ENCODE peak calls at places on chromosomes 1 and 21, in ten cellular contexts. A is uterus, U is esophagus squamous epithelium, F is ovary, C is upper lobe of left lung, W is vagina, Q is tibial nerve, O is Peyer's patch, K is spleen, G is right lobe of liver. P is an unnamed sample. For H3K9me3, the result is how much of the 10 kb centered on the place peaks cover.

GRCh38 chr1:31400393-31400792 is 12.6 kb upstream of the SERINC2 start:
- DNase-seq in O (no peak), C (no peak), Q (no peak), G (no peak), W (no peak), U (no peak), F (no peak), K (no peak), A (no peak), P (no peak)

GRCh38 chr1:21308847-21309652 is 18.8 kb upstream of the ECE1 start:
- DNase-seq in U (no peak), K (no peak), Q (no peak), O (no peak), F (peak), W (no peak), G (no peak), C (no peak), A (peak), P (no peak)

GRCh38 chr21:42091899-42092508 is 20.9 kb downstream of the UMODL1 start:
- DNase-seq in K (peak), F (no peak), O (no peak), Q (no peak), A (no peak), C (no peak), W (no peak), U (no peak), G (no peak), P (no peak)

GRCh38 chr1:28783363-28783762 is 28.6 kb upstream of the OPRD1 start:
- DNase-seq in F (no peak), K (no peak), G (no peak), Q (no peak), U (no peak), C (no peak), O (no peak), W (no peak), A (no peak), P (peak)

GRCh38 chr1:18913065-18913502 is 10.7 kb upstream of the ALDH4A1 start:
- DNase-seq in A (peak), K (peak), C (peak), U (no peak), O (peak), F (peak), G (peak), Q (peak), W (no peak), P (peak)

GRCh38 chr1:70222716-70223235 is 1.6 kb downstream of the SRSF11 start:
- DNase-seq in Q (no peak), U (no peak), W (no peak), C (no peak), A (no peak), G (no peak), F (no peak), K (no peak), O (no peak), P (no peak)

GRCh38 chr1:6205849-6206845 is at the start of gene RNF207:
- DNase-seq in Q (no peak), F (peak), O (peak), C (peak), U (no peak), K (no peak), W (no peak), A (peak), G (peak), P (no peak)

GRCh38 chr1:26702680-26703038 is 6.8 kb downstream of the ARID1A start:
- DNase-seq in O (no peak), F (no peak), K (no peak), Q (no peak), C (no peak), A (no peak), U (no peak), G (no peak), W (no peak), P (no peak)

GRCh38 chr1:173048629-173049326 is 2.0 kb downstream of the TNFSF18 start:
- DNase-seq in U (no peak), A (no peak), O (no peak), K (no peak), Q (no peak), W (no peak), C (no peak), F (no peak), G (no peak), P (no peak)

GRCh38 chr1:161018631-161018930 is 2.4 kb downstream of the F11R start:
- DNase-seq in U (no peak), G (no peak), K (no peak), W (no peak), Q (no peak), O (no peak), C (no peak), A (no peak), F (no peak), P (no peak)

GRCh38 chr1:196115641-196116040 is 492.6 kb downstream of the KCNT2 start:
- DNase-seq in C (peak), W (no peak), Q (no peak), O (no peak), G (no peak), A (no peak), U (no peak), K (no peak), F (no peak), P (peak)

GRCh38 chr1:176790771-176791170 is 327.8 kb downstream of the PAPPA2 start:
- DNase-seq in U (no peak), O (no peak), F (no peak), W (no peak), Q (no peak), G (no peak), C (no peak), A (no peak), K (no peak), P (no peak)

GRCh38 chr1:226827458-226827857 is 43.0 kb upstream of the PSEN2 start:
- DNase-seq in G (peak), A (peak), W (peak), U (no peak), O (no peak), K (no peak), Q (peak), C (peak), F (peak), P (peak)

GRCh38 chr1:162383516-162383915 is 2.0 kb downstream of the C1orf226 start:
- DNase-seq in C (no peak), O (no peak), W (peak), U (no peak), K (no peak), A (no peak), F (no peak), G (no peak), Q (no peak), P (no peak)

GRCh38 chr1:53430256-53430655 is 28.9 kb upstream of the DMRTB1 start:
- DNase-seq in W (no peak), Q (no peak), F (no peak), G (no peak), A (no peak), C (no peak), O (no peak), K (no peak), U (no peak), P (no peak)

GRCh38 chr1:232900818-232901217 is 49.6 kb upstream of the NTPCR start:
- DNase-seq in W (no peak), F (no peak), Q (no peak), K (no peak), U (no peak), O (no peak), A (no peak), G (no peak), C (no peak), P (no peak)

GRCh38 chr1:110487676-110488075 is 31.3 kb downstream of the KCNA10 start:
- DNase-seq in F (no peak), G (no peak), O (no peak), Q (no peak), U (no peak), W (no peak), K (no peak), C (no peak), A (no peak), P (no peak)

GRCh38 chr1:246219508-246220030 is 287.5 kb downstream of the SMYD3 start:
- DNase-seq in W (no peak), A (no peak), O (no peak), G (no peak), K (no peak), C (no peak), Q (no peak), F (no peak), U (no peak), P (no peak)

GRCh38 chr21:28971171-28971570 is 21.5 kb downstream of the LTN1 start:
- DNase-seq in C (no peak), U (no peak), Q (no peak), A (no peak), W (no peak), O (no peak), K (no peak), F (no peak), G (no peak), P (no peak)

GRCh38 chr1:30467101-30467500 is 256.3 kb downstream of the MATN1 start:
- DNase-seq in Q (no peak), K (peak), U (no peak), A (no peak), C (no peak), G (no peak), F (no peak), O (no peak), W (no peak), P (peak)

GRCh38 chr1:221137668-221138067 is 258.4 kb downstream of the HLX start:
- DNase-seq in W (no peak), K (no peak), A (no peak), Q (no peak), F (no peak), U (no peak), G (no peak), C (no peak), O (no peak), P (no peak)

GRCh38 chr21:19120591-19120990 is 717.0 kb upstream of the TMPRSS15 start:
- DNase-seq in U (no peak), O (no peak), F (no peak), Q (no peak), W (no peak), C (no peak), A (no peak), G (no peak), K (no peak), P (no peak)

GRCh38 chr1:244319283-244320132 is 132.2 kb downstream of the ADSS2 start:
- DNase-seq in Q (no peak), C (peak), U (peak), F (no peak), A (no peak), O (peak), G (no peak), W (peak), K (no peak), P (no peak)

GRCh38 chr1:153919879-153920852 is 2.6 kb downstream of the GATAD2B start:
- DNase-seq in U (no peak), C (no peak), Q (no peak), O (no peak), W (no peak), G (no peak), K (no peak), A (no peak), F (peak), P (no peak)

GRCh38 chr1:203702130-203702577 is 62.8 kb upstream of the LAX1 start:
- DNase-seq in C (no peak), O (peak), W (no peak), K (no peak), Q (peak), A (peak), F (peak), U (no peak), G (no peak), P (peak)

GRCh38 chr1:24105368-24106160 is 6.4 kb downstream of the MYOM3 start:
- DNase-seq in F (no peak), Q (no peak), U (no peak), G (no peak), C (no peak), A (no peak), K (peak), W (no peak), O (no peak), P (no peak)

DNA sequence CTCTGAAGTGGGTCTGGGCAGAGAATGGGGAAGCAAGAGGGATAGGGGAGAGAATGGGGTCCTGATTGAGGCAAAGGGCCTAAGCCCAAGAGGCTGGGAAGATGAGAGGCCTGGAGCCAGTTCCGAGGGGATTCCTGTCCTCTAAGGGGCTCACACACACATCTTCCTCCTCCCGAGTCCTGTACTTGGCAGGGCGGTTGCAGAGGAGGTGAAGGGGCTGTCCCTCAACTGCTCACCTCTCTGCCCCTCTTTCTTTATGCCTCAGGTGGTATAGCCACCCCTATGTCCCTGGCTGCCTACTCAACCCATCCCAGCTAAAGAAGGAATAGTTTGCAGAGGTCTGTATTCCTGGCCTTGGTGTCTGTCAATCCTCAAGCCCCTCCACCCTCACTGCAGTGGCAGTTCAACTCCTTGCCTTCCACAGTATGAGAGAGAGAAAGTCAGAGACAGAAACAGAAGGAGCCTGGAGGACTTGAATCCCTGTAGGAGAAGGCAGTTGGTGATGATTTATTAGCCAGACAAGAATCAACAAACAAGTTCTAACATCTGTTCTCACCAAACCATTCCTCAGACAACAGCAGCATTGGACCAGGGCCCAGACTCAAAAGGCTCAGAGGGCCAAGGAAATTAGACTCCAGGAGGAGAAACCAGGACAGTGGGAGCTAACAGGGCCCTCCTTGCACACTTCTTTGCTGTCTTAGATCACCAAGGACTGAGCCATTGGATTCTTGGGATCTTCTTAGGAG is 10.7 kb downstream of the SH2D2A start:
- DNase-seq in Q (peak), A (peak), W (peak), U (no peak), C (no peak), O (no peak), F (peak), K (no peak), G (no peak), P (no peak)
- TF ChIP-seq POLR2A in Q (no peak), A (no peak), W (no peak), U (no peak), C (no peak), O (no peak), F (no peak), K (no peak), G (no peak), P (no peak)

GRCh38 chr1:228059536-228060457 is 22.7 kb upstream of the ARF1 start:
- DNase-seq in K (peak), G (no peak), A (no peak), Q (peak), F (peak), O (peak), U (no peak), C (peak), W (no peak), P (peak)

GRCh38 chr1:228062085-228062791 is 20.3 kb upstream of the ARF1 start:
- DNase-seq in C (peak), U (no peak), A (no peak), G (no peak), Q (peak), W (no peak), K (peak), F (peak), O (no peak), P (no peak)

GRCh38 chr1:228058981-228059535 is 23.4 kb upstream of the ARF1 start:
- DNase-seq in Q (peak), F (peak), C (no peak), U (no peak), A (no peak), G (no peak), O (no peak), K (peak), W (no peak), P (no peak)

GRCh38 chr1:228061411-228062084 is 21.0 kb upstream of the ARF1 start:
- DNase-seq in O (no peak), C (no peak), Q (peak), G (no peak), W (no peak), A (no peak), U (no peak), F (peak), K (peak), P (peak)

GRCh38 chr1:228060458-228061190 is 21.9 kb upstream of the ARF1 start:
- DNase-seq in Q (peak), F (peak), O (no peak), G (no peak), W (no peak), U (no peak), K (peak), C (peak), A (no peak), P (peak)
- H3K4me3 ChIP-seq in Q (no peak), F (no peak), O (peak), G (no peak), W (peak), U (peak), K (peak), C (peak), A (no peak), P (peak)

GRCh38 chr1:33494929-33495328 is 22.5 kb downstream of the ZSCAN20 start:
- DNase-seq in A (no peak), G (no peak), U (no peak), C (no peak), K (no peak), Q (no peak), O (no peak), W (no peak), F (no peak), P (no peak)
- H3K9me3 ChIP-seq in A (under half), G (under half), U (under half), C (under half), K (under half), Q (half or more), O (under half), W (under half), F (under half), P (half or more)

GRCh38 chr1:41322835-41323234 is 38.4 kb upstream of the FOXO6 start:
- DNase-seq in F (no peak), A (no peak), O (no peak), C (no peak), Q (no peak), G (peak), U (no peak), K (no peak), W (no peak), P (no peak)

GRCh38 chr1:41320860-41321259 is 40.4 kb upstream of the FOXO6 start:
- DNase-seq in U (no peak), A (no peak), C (no peak), K (no peak), Q (no peak), W (no peak), F (no peak), O (no peak), G (no peak), P (no peak)

GRCh38 chr1:41322101-41322661 is 39.1 kb upstream of the FOXO6 start:
- DNase-seq in A (no peak), O (no peak), K (no peak), U (no peak), W (no peak), Q (no peak), F (no peak), C (no peak), G (no peak), P (no peak)

GRCh38 chr1:41319803-41320711 is 41.2 kb upstream of the FOXO6 start:
- DNase-seq in K (no peak), F (peak), Q (no peak), G (no peak), U (no peak), C (no peak), W (no peak), A (no peak), O (no peak), P (no peak)

DNA sequence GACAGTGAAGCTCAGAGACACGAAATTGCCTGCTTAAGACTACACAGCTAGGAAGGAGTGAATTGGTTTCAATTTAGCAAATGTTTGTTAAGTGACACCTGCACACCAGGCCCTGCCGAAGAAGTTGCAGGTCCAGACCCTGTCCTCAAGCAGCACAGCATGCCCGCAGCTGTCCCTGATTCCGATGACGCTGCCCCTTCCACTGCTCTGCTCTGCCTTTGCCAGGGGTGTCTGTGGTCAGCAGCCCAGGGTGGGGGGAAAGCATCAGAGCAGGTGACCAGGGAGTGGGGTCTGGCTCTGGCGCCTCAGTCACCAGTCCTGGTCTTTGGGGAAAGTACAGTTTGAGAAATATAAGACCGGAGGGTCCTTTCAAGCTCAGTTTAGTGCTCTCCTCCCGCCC is 40.0 kb upstream of the FOXO6 start:
- DNase-seq in F (no peak), U (no peak), A (no peak), G (no peak), Q (no peak), K (no peak), O (no peak), W (no peak), C (no peak), P (no peak)
- TF ChIP-seq POLR2A in F (no peak), U (no peak), A (no peak), G (no peak), Q (no peak), K (no peak), O (no peak), W (no peak), C (no peak), P (no peak)

GRCh38 chr1:76075188-76075489 is 593 bp downstream of the ST6GALNAC3 start:
- DNase-seq in Q (no peak), F (no peak), U (no peak), O (no peak), A (no peak), G (peak), C (no peak), W (no peak), K (peak), P (no peak)
- H3K4me3 ChIP-seq in Q (peak), F (peak), U (peak), O (peak), A (peak), G (peak), C (peak), W (peak), K (peak), P (peak)

DNA sequence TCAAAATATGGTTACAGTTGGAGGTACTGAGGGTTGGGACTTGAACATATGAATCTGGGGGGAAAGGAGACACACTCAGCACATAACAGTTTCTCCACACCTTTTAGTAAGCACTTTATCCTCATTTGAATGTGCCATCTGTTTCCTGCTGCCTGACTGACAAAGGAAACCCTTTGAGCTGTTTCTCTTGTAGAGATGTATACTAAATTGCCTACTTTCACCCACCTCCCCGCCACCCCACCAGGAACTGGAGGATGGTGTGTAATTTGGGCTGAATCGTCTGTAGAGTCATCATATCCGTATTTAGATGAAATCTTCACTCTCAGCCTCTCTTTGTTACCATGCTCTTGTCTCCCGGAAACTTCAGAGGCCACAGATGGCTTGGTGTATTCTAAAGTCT is 108.2 kb downstream of the KAZN start:
- DNase-seq in F (no peak), Q (no peak), O (no peak), C (no peak), W (no peak), K (no peak), A (no peak), U (no peak), G (no peak), P (no peak)
- H3K9me3 ChIP-seq in F (under half), Q (under half), O (under half), C (under half), W (under half), K (under half), A (under half), U (under half), G (under half), P (under half)

GRCh38 chr1:64915381-64916274 is 50.7 kb downstream of the JAK1 start:
- DNase-seq in Q (no peak), A (no peak), G (peak), C (no peak), F (no peak), O (no peak), K (no peak), W (no peak), U (no peak), P (peak)
- TF ChIP-seq POLR2A in Q (no peak), A (no peak), G (no peak), C (no peak), F (no peak), O (no peak), K (no peak), W (no peak), U (no peak), P (no peak)

DNA sequence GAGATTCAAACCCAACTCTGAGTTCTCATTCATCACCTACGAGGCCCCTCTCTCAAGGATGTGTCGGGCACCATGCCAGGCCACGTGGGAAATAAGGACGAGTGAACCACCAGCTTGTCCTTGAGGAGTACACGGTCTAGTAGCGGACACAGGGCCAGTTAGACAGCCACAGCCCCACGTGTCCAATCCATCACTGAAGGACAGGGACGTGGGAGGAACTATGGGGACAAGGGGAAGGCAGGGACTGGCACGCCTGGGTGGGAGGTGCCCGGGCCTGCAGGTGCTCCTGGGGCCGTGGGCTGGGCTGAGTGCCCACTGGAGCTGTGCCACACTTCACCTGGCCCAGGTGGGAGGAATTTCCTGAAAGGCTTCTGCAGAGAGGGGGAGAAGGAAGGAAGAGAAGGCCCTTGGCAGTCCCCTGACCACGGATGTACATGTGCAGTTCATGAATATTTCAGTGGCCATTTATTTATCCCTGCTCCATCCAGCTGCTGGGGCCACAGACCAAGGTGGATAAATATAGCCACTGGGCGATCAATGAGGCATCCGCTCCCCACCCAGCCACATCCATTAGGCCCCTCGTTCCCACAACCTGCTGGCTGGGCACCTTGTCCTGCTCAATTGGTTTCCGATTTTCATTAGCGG is 59.7 kb downstream of the CASZ1 start:
- DNase-seq in A (no peak), K (no peak), G (no peak), W (no peak), O (no peak), Q (no peak), U (no peak), C (peak), F (no peak), P (peak)
- H3K4me3 ChIP-seq in A (no peak), K (no peak), G (no peak), W (no peak), O (peak), Q (no peak), U (no peak), C (no peak), F (no peak), P (no peak)

P was measured in breast epithelium.